ENCODE peak calls at places on chromosome 1, in six cellular contexts. G is pancreas, A is left lung, H is lower lobe of right lung, L is heart left ventricle, B is sigmoid colon. Y is an unnamed sample. For H3K9me3, the result is how much of the 10 kb centered on the place peaks cover.

GRCh38 chr1:89739013-89739843 is 81.6 kb upstream of the LRRC8D start:
- DNase-seq in G (no peak), A (peak), H (no peak), L (no peak), B (no peak), Y (no peak)

GRCh38 chr1:187042538-187042937 is 213.8 kb downstream of the PLA2G4A start:
- DNase-seq in G (no peak), A (no peak), H (no peak), L (no peak), B (no peak), Y (no peak)

GRCh38 chr1:227320476-227320875 is 2.2 kb upstream of the CDC42BPA start:
- DNase-seq in G (no peak), A (no peak), H (no peak), L (no peak), B (no peak), Y (no peak)

GRCh38 chr1:24909388-24909898 is 20.6 kb downstream of the RUNX3 start:
- DNase-seq in G (no peak), A (peak), H (peak), L (peak), B (no peak), Y (peak)

GRCh38 chr1:234879157-234880080 is 249.2 kb downstream of the TOMM20 start:
- DNase-seq in G (no peak), A (peak), H (no peak), L (no peak), B (peak), Y (no peak)

GRCh38 chr1:94596260-94596659 is 54.7 kb upstream of the F3 start:
- DNase-seq in G (no peak), A (no peak), H (no peak), L (no peak), B (no peak), Y (no peak)

GRCh38 chr1:230355594-230355993 is 70.5 kb downstream of the PGBD5 start:
- DNase-seq in G (no peak), A (no peak), H (no peak), L (no peak), B (no peak), Y (no peak)

GRCh38 chr1:226736908-226737818 is 1.9 kb downstream of the ITPKB start:
- DNase-seq in G (peak), A (peak), H (peak), L (peak), B (peak), Y (peak)

GRCh38 chr1:81887421-81887820 is 86.7 kb downstream of the ADGRL2 start:
- DNase-seq in G (no peak), A (no peak), H (no peak), L (no peak), B (no peak), Y (no peak)

GRCh38 chr1:164912290-164912689 is 353.3 kb downstream of the PBX1 start:
- DNase-seq in G (no peak), A (no peak), H (no peak), L (peak), B (no peak), Y (no peak)

DNA sequence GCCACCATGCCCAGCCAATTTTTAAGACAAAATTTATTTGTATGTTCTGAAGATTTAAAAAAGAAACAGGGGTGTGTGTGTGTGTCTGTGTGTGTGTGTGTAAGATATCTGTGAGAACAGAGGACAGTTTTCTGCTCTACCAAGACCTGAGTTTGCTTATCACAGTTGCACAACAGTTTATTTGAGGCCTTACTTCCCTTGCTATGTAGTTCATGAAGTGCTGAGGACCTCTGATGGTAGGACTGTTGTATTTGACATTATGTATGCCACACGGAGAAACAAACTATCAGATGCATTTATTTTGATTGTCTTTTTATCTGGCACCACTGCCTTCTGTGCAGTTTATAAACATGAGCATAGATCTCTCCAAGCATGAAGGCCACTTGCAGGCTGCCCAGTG is 355.2 kb downstream of the PBX1 start:
- DNase-seq in G (no peak), A (no peak), H (no peak), L (no peak), B (no peak), Y (no peak)
- TF ChIP-seq CTCF in G (peak), A (peak), H (peak), L (no peak), B (no peak), Y (no peak)

GRCh38 chr1:201774224-201774982 is 54.6 kb upstream of the IPO9 start:
- DNase-seq in G (no peak), A (no peak), H (no peak), L (no peak), B (no peak), Y (no peak)
- H3K27ac ChIP-seq in G (no peak), A (no peak), H (no peak), L (peak), B (no peak), Y (no peak)

GRCh38 chr1:48996311-48996710 is 219.6 kb upstream of the BEND5 start:
- DNase-seq in G (no peak), A (no peak), H (no peak), L (no peak), B (no peak), Y (no peak)
- H3K9me3 ChIP-seq in G (under half), A (under half), H (under half), L (under half), B (under half), Y (under half)

GRCh38 chr1:178091986-178092745 is 1.7 kb upstream of the RASAL2 start:
- DNase-seq in G (no peak), A (no peak), H (no peak), L (no peak), B (no peak), Y (no peak)

GRCh38 chr1:178094752-178095645 is 1.1 kb downstream of the RASAL2 start:
- DNase-seq in G (no peak), A (no peak), H (no peak), L (no peak), B (no peak), Y (no peak)

GRCh38 chr1:178093958-178094751 is at the start of gene RASAL2:
- DNase-seq in G (peak), A (peak), H (peak), L (peak), B (peak), Y (peak)

GRCh38 chr1:178096421-178096820 is 2.5 kb downstream of the RASAL2 start:
- DNase-seq in G (no peak), A (no peak), H (no peak), L (no peak), B (no peak), Y (no peak)

DNA sequence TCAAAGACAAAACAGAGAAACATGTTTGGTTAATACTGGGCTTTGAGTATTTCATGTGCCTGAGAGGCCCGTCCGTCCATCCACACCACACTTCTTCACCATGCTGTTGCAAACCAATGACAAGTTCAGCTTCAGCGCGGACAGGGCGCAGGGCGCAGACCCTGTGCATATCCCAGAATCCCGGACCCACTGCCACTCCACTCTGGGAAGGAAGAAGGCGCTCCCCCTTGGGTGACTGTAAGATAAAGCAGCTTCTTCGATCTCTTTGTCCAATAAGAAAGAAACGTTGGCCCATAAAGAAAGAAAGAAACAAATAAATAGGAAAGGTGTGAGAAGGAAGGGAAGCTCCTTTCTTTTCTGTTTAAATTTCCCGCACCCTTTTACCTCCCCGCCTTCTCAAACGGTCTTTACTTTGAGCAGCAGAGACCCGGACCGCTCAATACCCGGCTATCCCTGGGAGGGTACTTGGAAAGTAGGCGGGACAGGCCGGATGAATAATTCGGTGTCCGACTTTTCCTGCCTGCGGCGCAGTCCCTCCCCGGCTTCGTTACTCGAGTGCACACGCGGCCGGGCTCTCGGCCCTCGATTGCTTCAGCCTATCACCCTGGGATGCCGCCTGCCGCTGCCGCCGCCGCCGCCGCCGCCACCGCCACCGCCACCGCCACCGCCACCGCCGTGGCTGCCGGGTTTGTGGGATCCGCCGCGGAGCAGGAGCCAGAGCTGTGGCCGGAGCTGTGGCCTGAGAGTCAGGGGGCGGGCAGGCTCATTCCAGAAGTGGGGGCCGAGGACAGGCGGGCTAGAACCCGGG is 550 bp upstream of the RASAL2 start:
- DNase-seq in G (peak), A (peak), H (peak), L (peak), B (peak), Y (peak)
- TF ChIP-seq CTCF in G (no peak), A (no peak), H (no peak), L (no peak), B (no peak), Y (no peak)

GRCh38 chr1:54279457-54279856 is 79.5 kb downstream of the MRPL37 start:
- DNase-seq in G (no peak), A (no peak), H (no peak), L (no peak), B (no peak), Y (no peak)
- H3K27ac ChIP-seq in G (peak), A (no peak), H (peak), L (peak), B (peak), Y (no peak)

GRCh38 chr1:152441756-152442155 is 27.7 kb upstream of the CRNN start:
- DNase-seq in G (no peak), A (no peak), H (no peak), L (no peak), B (no peak), Y (no peak)

GRCh38 chr1:152444045-152444444 is 30.0 kb upstream of the CRNN start:
- DNase-seq in G (peak), A (no peak), H (no peak), L (no peak), B (no peak), Y (no peak)

GRCh38 chr1:152442291-152442690 is 28.2 kb upstream of the CRNN start:
- DNase-seq in G (no peak), A (no peak), H (no peak), L (peak), B (no peak), Y (no peak)

GRCh38 chr1:152440635-152441471 is 26.8 kb upstream of the CRNN start:
- DNase-seq in G (peak), A (peak), H (peak), L (peak), B (peak), Y (peak)

DNA sequence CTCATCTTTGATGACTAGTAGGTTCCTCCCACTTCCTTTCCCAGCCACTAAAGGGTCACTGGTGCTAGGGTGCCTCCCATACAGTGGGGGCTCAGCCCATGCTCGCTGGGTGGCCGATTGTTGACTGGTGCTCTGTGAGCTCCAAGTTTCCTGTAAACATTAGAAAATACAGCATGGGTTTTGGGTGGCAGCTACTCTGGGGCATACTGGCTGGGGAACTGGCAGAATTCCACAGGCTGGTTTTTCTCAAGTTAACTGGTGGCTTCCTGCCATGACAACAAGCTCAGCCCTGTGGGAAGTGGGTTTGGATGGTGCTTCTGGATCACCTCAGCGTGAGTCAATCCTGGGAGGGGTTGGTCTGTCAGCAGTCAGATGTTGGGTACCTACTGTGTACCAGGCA is 28.7 kb upstream of the CRNN start:
- DNase-seq in G (peak), A (no peak), H (no peak), L (peak), B (peak), Y (no peak)
- H3K9me3 ChIP-seq in G (under half), A (under half), H (under half), L (under half), B (under half), Y (under half)

DNA sequence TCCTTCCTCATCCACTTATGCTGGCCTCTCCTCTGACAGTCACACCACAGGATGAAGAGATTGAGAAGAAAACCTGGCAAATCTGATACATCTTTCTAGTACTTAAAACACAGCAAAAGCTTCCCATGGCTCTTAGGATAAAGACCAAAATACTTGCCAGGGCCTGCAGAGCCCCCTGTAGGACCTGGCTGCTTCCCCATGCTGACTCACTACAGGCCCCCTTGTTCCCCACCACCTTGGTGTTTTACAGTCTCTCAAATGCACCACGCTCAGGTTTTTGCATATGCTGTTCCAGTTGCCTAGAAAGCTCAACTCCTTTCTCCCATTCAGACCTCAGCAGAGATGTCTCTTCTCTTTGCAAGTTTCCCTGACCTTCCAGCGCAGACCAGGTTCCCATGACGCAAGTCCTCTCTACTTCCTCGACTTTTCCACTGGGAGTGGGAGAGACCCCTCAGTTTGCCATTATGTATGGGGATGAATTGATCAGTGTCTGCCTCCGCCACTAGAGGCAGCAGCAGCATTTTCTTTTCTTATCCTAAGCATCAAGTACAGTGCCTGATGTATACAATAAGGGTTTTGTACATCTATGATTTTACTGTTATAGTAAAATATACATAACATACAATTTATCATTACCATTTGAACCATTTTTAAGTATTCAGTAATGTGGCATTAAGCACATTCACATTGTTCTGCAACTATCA is 113.8 kb upstream of the C8B start:
- DNase-seq in G (no peak), A (no peak), H (no peak), L (no peak), B (no peak), Y (no peak)
- TF ChIP-seq CTCF in G (no peak), A (no peak), H (no peak), L (no peak), B (no peak), Y (peak)